ENCODE peak calls at places on chromosomes 11 and 22, in five cellular contexts. I is K562, A is H1, D is HepG2, L is GM12878. G is an unnamed sample.

GRCh38 chr11:119416606-119417580 is 6.1 kb downstream of the THY1 start:
- DNase-seq in I (no peak), A (no peak), D (no peak), L (no peak), G (no peak)

GRCh38 chr22:35186492-35186891 is 70.8 kb upstream of the HMGXB4 start:
- DNase-seq in I (no peak), A (no peak), D (no peak), L (no peak), G (no peak)

GRCh38 chr11:114896594-114896993 is 218.3 kb downstream of the NXPE2 start:
- DNase-seq in I (no peak), A (no peak), D (no peak), L (no peak), G (no peak)

GRCh38 chr11:110833033-110833484 is 120.8 kb upstream of the ARHGAP20 start:
- DNase-seq in I (no peak), A (no peak), D (no peak), L (no peak), G (no peak)

GRCh38 chr11:15650105-15650938 is 535.6 kb downstream of the INSC start:
- DNase-seq in I (peak), A (peak), D (peak), L (peak), G (peak)

GRCh38 chr11:46345131-46345597 is 2.1 kb upstream of the DGKZ start:
- DNase-seq in I (peak), A (no peak), D (no peak), L (no peak), G (no peak)

GRCh38 chr11:11415786-11416390 is 62.8 kb upstream of the CSNK2A3 start:
- DNase-seq in I (no peak), A (no peak), D (no peak), L (no peak), G (no peak)

GRCh38 chr11:121328213-121328966 is 35.8 kb downstream of the SC5D start:
- DNase-seq in I (no peak), A (no peak), D (no peak), L (no peak), G (no peak)

GRCh38 chr11:131889146-131889577 is 518.7 kb downstream of the NTM start:
- DNase-seq in I (no peak), A (no peak), D (no peak), L (peak), G (no peak)

GRCh38 chr22:44906999-44907644 is 102.7 kb downstream of the PHF21B start:
- DNase-seq in I (no peak), A (no peak), D (no peak), L (no peak), G (no peak)

GRCh38 chr22:41380993-41381328 is 781 bp upstream of the TEF start:
- DNase-seq in I (peak), A (no peak), D (peak), L (no peak), G (peak)

GRCh38 chr11:119700536-119701346 is 28.3 kb downstream of the NECTIN1 start:
- DNase-seq in I (no peak), A (no peak), D (peak), L (no peak), G (no peak)

GRCh38 chr11:6402061-6402470 is 11.8 kb downstream of the SMPD1 start:
- DNase-seq in I (peak), A (no peak), D (peak), L (no peak), G (no peak)

GRCh38 chr11:134361661-134362060 is 29.9 kb downstream of the GLB1L2 start:
- DNase-seq in I (no peak), A (no peak), D (no peak), L (no peak), G (no peak)

GRCh38 chr11:112024178-112024777 is 930 bp upstream of the DLAT start:
- DNase-seq in I (peak), A (no peak), D (no peak), L (no peak), G (no peak)

GRCh38 chr11:67282155-67282875 is 6.8 kb upstream of the ANKRD13D start:
- DNase-seq in I (no peak), A (no peak), D (no peak), L (no peak), G (no peak)

GRCh38 chr11:66347425-66348276 is at the start of gene B4GAT1:
- DNase-seq in I (peak), A (peak), D (peak), L (peak), G (peak)

GRCh38 chr11:266676-267439 is 11.3 kb upstream of the NLRP6 start:
- DNase-seq in I (peak), A (no peak), D (no peak), L (no peak), G (no peak)

GRCh38 chr11:27861706-27862430 is 161.6 kb upstream of the BDNF start:
- DNase-seq in I (no peak), A (no peak), D (no peak), L (no peak), G (no peak)

GRCh38 chr11:78139422-78140391 is at the start of gene ALG8:
- DNase-seq in I (peak), A (peak), D (peak), L (peak), G (peak)

GRCh38 chr22:37551981-37552380 is 8.3 kb upstream of the CDC42EP1 start:
- DNase-seq in I (no peak), A (no peak), D (no peak), L (no peak), G (no peak)

GRCh38 chr11:843818-844692 is 1.4 kb downstream of the TSPAN4 start:
- DNase-seq in I (peak), A (peak), D (peak), L (no peak), G (no peak)

GRCh38 chr22:20523118-20523983 is 15.9 kb downstream of the MED15 start:
- DNase-seq in I (peak), A (no peak), D (no peak), L (no peak), G (no peak)

GRCh38 chr22:48760481-48761238 is 1067.0 kb downstream of the BRD1 start:
- DNase-seq in I (no peak), A (no peak), D (no peak), L (no peak), G (no peak)

GRCh38 chr22:20551805-20552449 is 44.5 kb downstream of the MED15 start:
- DNase-seq in I (no peak), A (no peak), D (peak), L (no peak), G (no peak)

GRCh38 chr11:129747161-129747560 is 68.5 kb upstream of the TMEM45B start:
- DNase-seq in I (no peak), A (no peak), D (no peak), L (no peak), G (no peak)

GRCh38 chr11:129749141-129749540 is 66.5 kb upstream of the TMEM45B start:
- DNase-seq in I (no peak), A (no peak), D (no peak), L (no peak), G (no peak)

DNA sequence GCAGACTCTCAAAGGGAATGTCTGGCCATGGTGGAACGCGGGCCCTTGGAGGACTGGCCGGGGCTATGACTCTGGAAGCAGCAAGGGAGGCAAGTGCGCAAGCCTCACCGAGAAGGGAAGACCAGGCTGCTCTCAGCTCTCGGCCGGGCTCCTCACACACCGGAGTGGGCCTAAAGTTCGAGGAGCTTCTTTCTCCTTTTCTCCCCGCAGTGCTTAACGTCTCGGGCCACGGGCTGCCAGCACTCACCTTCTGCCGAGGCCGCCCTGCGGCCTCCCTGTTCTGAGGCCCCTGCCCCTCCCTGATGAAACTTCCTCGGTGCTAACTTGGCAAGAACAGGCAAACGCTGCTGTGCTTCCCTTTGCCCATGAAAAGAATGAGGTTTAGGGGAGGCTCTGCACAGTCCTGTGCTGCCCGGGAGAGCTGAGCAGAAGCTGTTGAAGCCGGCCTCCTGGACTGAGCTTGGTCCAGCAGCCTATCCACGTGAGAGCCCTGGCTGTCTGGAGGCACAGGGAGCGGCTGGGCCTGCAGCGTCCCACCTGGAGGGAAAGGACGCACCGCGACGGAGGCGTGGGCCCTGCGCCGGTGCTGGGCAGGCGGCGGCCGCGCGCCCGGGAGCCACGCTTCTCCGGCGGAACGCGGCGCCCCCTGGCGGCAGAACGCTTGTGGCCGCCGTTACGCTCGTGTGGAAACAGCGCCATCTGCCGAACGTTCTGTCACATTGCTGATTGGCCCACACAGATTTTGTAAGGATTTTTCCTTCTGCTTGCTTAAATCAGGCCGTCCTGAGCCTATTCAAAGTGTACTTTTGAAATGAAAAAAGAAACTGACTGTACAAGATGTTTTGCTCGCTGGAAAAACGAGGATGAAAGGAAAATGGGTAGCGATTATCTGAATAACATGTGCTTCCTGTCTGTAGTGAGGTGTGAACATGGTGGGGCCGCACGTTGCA is 65.0 kb upstream of the TMEM45B start:
- DNase-seq in I (peak), A (peak), D (peak), L (no peak), G (peak)
- TF ChIP-seq CEBPB in I (no peak), A (no peak), D (no peak), L (no peak), G (no peak)

GRCh38 chr11:44943696-44944095 is 7.0 kb downstream of the TP53I11 start:
- DNase-seq in I (no peak), A (no peak), D (no peak), L (no peak), G (no peak)
- TF ChIP-seq EZH2 in I (no peak), A (no peak), D (no peak), L (no peak), G (no peak)

GRCh38 chr22:27990879-27991278 is 71.8 kb upstream of the PITPNB start:
- DNase-seq in I (peak), A (peak), D (peak), L (no peak), G (peak)
- TF ChIP-seq POLR2AphosphoS5 in I (no peak), A (no peak), D (no peak), L (no peak), G (no peak)

GRCh38 chr11:63713776-63714175 is 32.5 kb downstream of the RTN3 start:
- DNase-seq in I (no peak), A (no peak), D (no peak), L (no peak), G (no peak)

GRCh38 chr11:63709336-63709735 is 28.0 kb downstream of the RTN3 start:
- DNase-seq in I (no peak), A (no peak), D (no peak), L (no peak), G (no peak)

GRCh38 chr11:63708764-63709163 is 27.5 kb downstream of the RTN3 start:
- DNase-seq in I (no peak), A (no peak), D (no peak), L (no peak), G (no peak)

GRCh38 chr11:63711838-63712237 is 30.5 kb downstream of the RTN3 start:
- DNase-seq in I (no peak), A (peak), D (no peak), L (no peak), G (no peak)

GRCh38 chr11:63710476-63711217 is 29.3 kb downstream of the RTN3 start:
- DNase-seq in I (peak), A (peak), D (no peak), L (no peak), G (no peak)
- TF ChIP-seq CEBPB in I (peak), A (no peak), D (no peak), L (no peak), G (no peak)

GRCh38 chr22:46639843-46640242 is 19.7 kb downstream of the GRAMD4 start:
- DNase-seq in I (no peak), A (no peak), D (no peak), L (no peak), G (no peak)
- TF ChIP-seq EZH2 in I (no peak), A (no peak), D (no peak), L (no peak), G (no peak)

GRCh38 chr11:44595006-44595405 is 29.5 kb downstream of the CD82 start:
- DNase-seq in I (no peak), A (no peak), D (no peak), L (no peak), G (no peak)

GRCh38 chr11:44596541-44597276 is 31.2 kb downstream of the CD82 start:
- DNase-seq in I (no peak), A (no peak), D (no peak), L (peak), G (no peak)

GRCh38 chr11:44593194-44593593 is 27.7 kb downstream of the CD82 start:
- DNase-seq in I (no peak), A (no peak), D (no peak), L (no peak), G (no peak)

GRCh38 chr11:44597358-44598009 is 32.0 kb downstream of the CD82 start:
- DNase-seq in I (no peak), A (no peak), D (no peak), L (no peak), G (no peak)

GRCh38 chr11:44595964-44596381 is 30.5 kb downstream of the CD82 start:
- DNase-seq in I (no peak), A (no peak), D (no peak), L (no peak), G (no peak)
- TF ChIP-seq POLR2AphosphoS5 in I (no peak), A (no peak), D (no peak), L (no peak), G (no peak)

GRCh38 chr11:74686792-74687191 is 44.4 kb downstream of the CHRDL2 start:
- DNase-seq in I (no peak), A (no peak), D (no peak), L (no peak), G (no peak)

GRCh38 chr11:74687237-74688005 is 43.8 kb downstream of the CHRDL2 start:
- DNase-seq in I (peak), A (no peak), D (no peak), L (no peak), G (no peak)

GRCh38 chr11:74684661-74685060 is 46.6 kb downstream of the CHRDL2 start:
- DNase-seq in I (no peak), A (no peak), D (no peak), L (no peak), G (no peak)

GRCh38 chr11:74685338-74685737 is 45.9 kb downstream of the CHRDL2 start:
- DNase-seq in I (no peak), A (no peak), D (no peak), L (no peak), G (no peak)

GRCh38 chr11:74685905-74686304 is 45.3 kb downstream of the CHRDL2 start:
- DNase-seq in I (no peak), A (no peak), D (no peak), L (no peak), G (no peak)
- TF ChIP-seq CEBPB in I (no peak), A (no peak), D (no peak), L (no peak), G (no peak)

DNA sequence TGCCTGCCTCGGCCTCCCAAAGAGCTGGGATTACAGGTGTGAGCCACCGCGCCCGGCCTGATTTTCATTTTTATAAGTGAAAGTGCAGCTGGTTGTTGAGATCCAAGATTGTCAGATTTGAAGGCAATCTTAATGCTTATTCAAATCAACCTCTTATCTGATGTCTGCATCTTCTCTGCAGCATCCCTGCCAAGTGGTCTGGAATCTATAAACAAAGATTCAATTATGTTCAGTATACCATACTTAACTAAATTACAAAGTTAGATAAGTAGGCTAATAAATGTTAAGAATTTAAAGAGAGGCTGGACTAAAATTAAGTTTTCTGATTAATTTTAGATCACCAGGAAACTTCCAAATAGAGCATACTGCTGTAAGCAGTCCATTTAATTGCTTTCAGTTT is 53.8 kb downstream of the POLD3 start:
- DNase-seq in I (no peak), A (no peak), D (no peak), L (no peak), G (no peak)
- TF ChIP-seq EZH2 in I (no peak), A (no peak), D (no peak), L (no peak), G (no peak)

DNA sequence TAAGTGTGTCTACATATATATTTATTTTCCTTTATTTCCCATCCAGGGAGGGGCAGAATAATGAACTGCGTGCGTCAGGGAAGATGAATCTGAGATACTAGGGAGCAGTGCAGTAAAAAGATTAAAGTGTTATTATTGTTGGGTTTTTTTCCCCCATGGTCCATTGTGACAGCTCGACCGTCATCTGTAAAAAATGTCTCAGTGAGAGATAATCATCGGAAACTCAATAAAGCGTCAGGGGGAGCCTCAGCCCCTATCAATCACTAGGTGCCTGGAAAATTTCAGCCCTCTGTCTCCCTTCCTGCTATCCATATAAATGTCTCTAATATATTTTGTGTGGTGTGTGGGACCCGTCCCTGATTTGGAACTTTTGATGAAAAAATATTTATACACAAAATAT is 64.5 kb downstream of the CLPB start:
- DNase-seq in I (no peak), A (no peak), D (no peak), L (no peak), G (no peak)
- TF ChIP-seq POLR2AphosphoS5 in I (no peak), A (no peak), D (no peak), L (no peak), G (no peak)

DNA sequence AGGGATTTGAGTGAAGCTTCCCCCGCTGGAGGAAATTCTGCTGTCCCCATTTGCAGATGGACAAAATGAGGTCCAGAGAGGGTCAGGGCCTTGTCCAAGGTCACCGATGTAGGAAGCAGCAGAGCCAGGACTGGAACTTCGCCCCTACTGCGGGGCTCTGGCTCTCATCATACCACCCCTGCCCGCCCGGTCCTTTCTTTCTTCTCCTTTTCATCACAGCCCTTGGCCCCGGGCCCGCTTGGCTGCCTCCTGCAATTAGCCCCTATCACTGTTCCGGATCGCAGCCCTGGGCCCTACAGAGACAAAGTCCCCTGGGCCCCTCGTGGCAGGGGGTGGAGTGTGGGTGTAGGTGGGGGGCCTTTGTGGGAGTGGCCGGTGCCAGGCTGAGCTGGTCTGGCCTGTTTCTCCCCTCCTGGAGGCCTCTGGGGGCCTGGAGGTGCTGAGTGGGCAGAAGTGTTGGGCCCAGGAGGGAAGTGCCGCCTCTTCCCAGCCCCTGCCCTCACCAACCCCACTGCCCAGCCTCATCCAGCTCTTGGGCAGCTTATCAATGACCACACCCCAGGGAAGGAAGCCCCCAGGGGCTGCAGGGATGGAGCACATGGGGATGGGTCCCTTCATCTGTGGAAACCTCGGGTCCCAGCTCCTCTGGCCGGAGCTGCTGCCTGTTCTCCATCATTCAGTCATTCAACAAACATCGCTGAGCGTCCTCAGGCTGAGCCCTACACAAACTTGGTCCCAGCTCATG is 3.4 kb downstream of the EMID1 start:
- DNase-seq in I (no peak), A (no peak), D (no peak), L (peak), G (no peak)
- TF ChIP-seq CEBPB in I (no peak), A (no peak), D (no peak), L (no peak), G (no peak)

G was measured in HCT116.